ENCODE peak calls at places on chromosome 10, in eight cellular contexts. V is HCT116, R is T-helper 17 cell, Q is heart right ventricle, N is right lobe of liver, J is PC-3, X is lung, M is left ventricle myocardium superior. B is an unnamed sample.

GRCh38 chr10:132360766-132361447 is 28.9 kb downstream of the LRRC27 start:
- ATAC-seq in Q (no peak), V (peak), R (no peak), M (peak), N (peak), J (no peak), X (no peak), B (no peak)

GRCh38 chr10:48839809-48840679 is 99.6 kb downstream of the LRRC18 start:
- ATAC-seq in N (no peak), J (no peak), R (no peak), X (no peak), Q (no peak), V (no peak), M (peak), B (no peak)

GRCh38 chr10:17179002-17179401 is 22.5 kb downstream of the TRDMT1 start:
- ATAC-seq in J (no peak), Q (no peak), R (no peak), X (no peak), M (no peak), N (no peak), V (no peak), B (no peak)

GRCh38 chr10:58638406-58638805 is 125.7 kb downstream of the BICC1 start:
- ATAC-seq in X (no peak), N (no peak), V (no peak), R (no peak), M (peak), Q (peak), J (no peak), B (no peak)

GRCh38 chr10:18000601-18001000 is 48.9 kb downstream of the SLC39A12 start:
- ATAC-seq in J (no peak), M (no peak), R (no peak), X (no peak), Q (no peak), N (no peak), V (no peak), B (no peak)

GRCh38 chr10:124911124-124912051 is 30.5 kb upstream of the ZRANB1 start:
- ATAC-seq in M (peak), V (no peak), R (no peak), Q (no peak), N (no peak), X (no peak), J (no peak), B (no peak)

GRCh38 chr10:113132651-113133088 is 182.6 kb downstream of the TCF7L2 start:
- ATAC-seq in R (no peak), V (no peak), N (peak), J (no peak), M (peak), X (no peak), Q (peak), B (no peak)

GRCh38 chr10:30553625-30554442 is 75.7 kb downstream of the LYZL2 start:
- ATAC-seq in Q (peak), X (peak), J (peak), R (no peak), N (peak), M (peak), V (no peak), B (no peak)

GRCh38 chr10:22042557-22043326 is 39.2 kb upstream of the DNAJC1 start:
- ATAC-seq in M (peak), V (peak), R (no peak), Q (no peak), N (no peak), J (no peak), X (no peak), B (no peak)

GRCh38 chr10:6045600-6046457 is 16.3 kb downstream of the IL2RA start:
- ATAC-seq in R (no peak), N (no peak), M (no peak), X (no peak), V (no peak), J (no peak), Q (no peak), B (no peak)

GRCh38 chr10:5606864-5607263 is 59.5 kb downstream of the ASB13 start:
- ATAC-seq in R (no peak), N (no peak), Q (no peak), X (no peak), J (no peak), M (no peak), V (no peak), B (no peak)

GRCh38 chr10:89426230-89426868 is 12.0 kb downstream of the IFIT5 start:
- ATAC-seq in V (peak), M (peak), X (peak), R (peak), J (peak), Q (peak), N (peak), B (no peak)

GRCh38 chr10:103748020-103748419 is 107.4 kb downstream of the SH3PXD2A start:
- ATAC-seq in M (no peak), Q (no peak), N (no peak), R (peak), V (no peak), X (no peak), J (peak), B (no peak)

GRCh38 chr10:34689053-34689452 is 126.0 kb downstream of the PARD3 start:
- ATAC-seq in N (peak), X (no peak), J (no peak), V (no peak), Q (peak), R (no peak), M (peak), B (no peak)

GRCh38 chr10:33136781-33137180 is 178.8 kb upstream of the ITGB1 start:
- ATAC-seq in R (no peak), Q (no peak), V (peak), J (peak), M (no peak), X (no peak), N (no peak), B (no peak)

GRCh38 chr10:105879396-105879795 is 1238.3 kb downstream of the SORCS3 start:
- ATAC-seq in V (no peak), M (no peak), R (no peak), N (no peak), X (no peak), Q (no peak), J (no peak), B (no peak)

GRCh38 chr10:575312-576129 is 113.9 kb downstream of the DIP2C start:
- ATAC-seq in M (peak), J (no peak), X (no peak), N (peak), V (no peak), Q (peak), R (no peak), B (no peak)

GRCh38 chr10:90930070-90930837 is 9.4 kb upstream of the ANKRD1 start:
- ATAC-seq in N (no peak), Q (peak), X (no peak), R (no peak), V (peak), J (peak), M (peak), B (no peak)

GRCh38 chr10:7480742-7481381 is 70.0 kb upstream of the SFMBT2 start:
- ATAC-seq in R (peak), V (no peak), Q (peak), M (peak), J (no peak), N (no peak), X (no peak), B (peak)

B was measured in stimulated activated memory B cell treated with anti-CD40 and anti-IgM and Interleukin-4, amounts not matched to agents 10 μg/mL and 1 μg/mL and 100 μg/mL, for 72 hours.